ENCODE peak calls at places on chromosome 22, in nine cellular contexts. One of them, this sample, is unnamed. For H3K4me1, the result is how much of the 10 kb centered on the place peaks cover.

GRCh38 chr22:25365491-25366261 is 146.2 kb downstream of the CRYBB2 start:
- DNase-seq in upper lobe of left lung: no peak
- DNase-seq in tibial nerve: no peak
- DNase-seq in H1: no peak
- DNase-seq in suprapubic skin: no peak
- DNase-seq in ovary: no peak
- DNase-seq in stomach: peak
- DNase-seq in K562: no peak
- DNase-seq in A549: no peak
- DNase-seq in this sample: peak

GRCh38 chr22:45878051-45878764 is 98.8 kb downstream of the WNT7B start:
- DNase-seq in K562: no peak
- DNase-seq in ovary: no peak
- DNase-seq in upper lobe of left lung: peak
- DNase-seq in A549: no peak
- DNase-seq in suprapubic skin: peak
- DNase-seq in stomach: no peak
- DNase-seq in tibial nerve: peak
- DNase-seq in H1: peak
- DNase-seq in this sample: peak

GRCh38 chr22:30459206-30460052 is 12.4 kb downstream of the SEC14L3 start:
- DNase-seq in stomach: no peak
- DNase-seq in tibial nerve: no peak
- DNase-seq in ovary: no peak
- DNase-seq in A549: no peak
- DNase-seq in upper lobe of left lung: no peak
- DNase-seq in H1: peak
- DNase-seq in suprapubic skin: no peak
- DNase-seq in K562: no peak
- DNase-seq in this sample: no peak

GRCh38 chr22:22228421-22228820 is 16.2 kb upstream of the VPREB1 start:
- DNase-seq in stomach: no peak
- DNase-seq in H1: no peak
- DNase-seq in K562: no peak
- DNase-seq in ovary: no peak
- DNase-seq in suprapubic skin: no peak
- DNase-seq in upper lobe of left lung: no peak
- DNase-seq in A549: no peak
- DNase-seq in tibial nerve: no peak
- DNase-seq in this sample: no peak

GRCh38 chr22:20427104-20427944 is 10.3 kb downstream of the SCARF2 start:
- DNase-seq in A549: no peak
- DNase-seq in stomach: no peak
- DNase-seq in suprapubic skin: no peak
- DNase-seq in tibial nerve: no peak
- DNase-seq in H1: no peak
- DNase-seq in ovary: no peak
- DNase-seq in K562: no peak
- DNase-seq in upper lobe of left lung: no peak
- DNase-seq in this sample: no peak

GRCh38 chr22:28563636-28564035 is 116.0 kb downstream of the TTC28 start:
- DNase-seq in A549: no peak
- DNase-seq in suprapubic skin: no peak
- DNase-seq in tibial nerve: no peak
- DNase-seq in H1: no peak
- DNase-seq in ovary: no peak
- DNase-seq in upper lobe of left lung: no peak
- DNase-seq in K562: no peak
- DNase-seq in stomach: no peak
- DNase-seq in this sample: no peak

GRCh38 chr22:30824096-30824495 is 129.4 kb downstream of the OSBP2 start:
- DNase-seq in tibial nerve: no peak
- DNase-seq in ovary: no peak
- DNase-seq in stomach: no peak
- DNase-seq in K562: no peak
- DNase-seq in A549: no peak
- DNase-seq in H1: peak
- DNase-seq in suprapubic skin: peak
- DNase-seq in upper lobe of left lung: no peak
- DNase-seq in this sample: peak

GRCh38 chr22:49185312-49185969 is 642.2 kb downstream of the BRD1 start:
- DNase-seq in suprapubic skin: no peak
- DNase-seq in K562: no peak
- DNase-seq in H1: no peak
- DNase-seq in tibial nerve: no peak
- DNase-seq in stomach: no peak
- DNase-seq in A549: no peak
- DNase-seq in upper lobe of left lung: no peak
- DNase-seq in ovary: no peak
- DNase-seq in this sample: no peak

GRCh38 chr22:22759889-22760546 is 115.6 kb downstream of the GGTLC2 start:
- DNase-seq in tibial nerve: no peak
- DNase-seq in stomach: no peak
- DNase-seq in A549: no peak
- DNase-seq in suprapubic skin: no peak
- DNase-seq in K562: no peak
- DNase-seq in H1: no peak
- DNase-seq in ovary: no peak
- DNase-seq in upper lobe of left lung: no peak
- DNase-seq in this sample: no peak

GRCh38 chr22:20494978-20495860 is at the start of gene KLHL22:
- DNase-seq in tibial nerve: no peak
- DNase-seq in stomach: peak
- DNase-seq in suprapubic skin: peak
- DNase-seq in K562: peak
- DNase-seq in H1: peak
- DNase-seq in ovary: no peak
- DNase-seq in upper lobe of left lung: peak
- DNase-seq in A549: no peak
- DNase-seq in this sample: peak

DNA sequence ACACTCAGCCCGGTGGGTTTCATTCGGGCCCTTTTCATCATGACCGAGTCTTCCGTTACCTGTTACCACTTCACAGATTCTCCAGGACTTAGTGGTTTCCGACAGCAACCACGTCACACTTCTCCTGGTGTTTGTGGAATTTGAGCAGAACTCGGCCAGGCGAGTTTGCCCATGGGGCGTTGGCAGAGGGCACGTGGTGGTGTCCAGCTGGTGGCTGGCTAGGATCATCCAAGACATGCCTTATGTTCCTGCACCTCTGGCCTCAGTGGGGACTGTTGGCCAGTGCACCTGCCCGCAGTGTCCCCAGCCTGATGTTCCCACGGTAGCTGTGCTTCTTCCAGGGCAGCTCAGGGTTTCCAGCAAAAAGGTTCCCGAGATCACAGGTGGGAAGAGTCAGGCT is 87.3 kb downstream of the ARHGAP8 start:
- DNase-seq in H1: no peak
- DNase-seq in ovary: no peak
- DNase-seq in K562: no peak
- DNase-seq in stomach: no peak
- DNase-seq in A549: no peak
- DNase-seq in suprapubic skin: no peak
- DNase-seq in tibial nerve: no peak
- DNase-seq in upper lobe of left lung: no peak
- DNase-seq in this sample: no peak
- TF ChIP-seq POLR2A in H1: no peak
- TF ChIP-seq POLR2A in ovary: no peak
- TF ChIP-seq POLR2A in K562: no peak
- TF ChIP-seq POLR2A in stomach: no peak
- TF ChIP-seq POLR2A in A549: no peak
- TF ChIP-seq POLR2A in suprapubic skin: no peak
- TF ChIP-seq POLR2A in tibial nerve: no peak
- TF ChIP-seq POLR2A in upper lobe of left lung: no peak
- TF ChIP-seq POLR2A in this sample: no peak

DNA sequence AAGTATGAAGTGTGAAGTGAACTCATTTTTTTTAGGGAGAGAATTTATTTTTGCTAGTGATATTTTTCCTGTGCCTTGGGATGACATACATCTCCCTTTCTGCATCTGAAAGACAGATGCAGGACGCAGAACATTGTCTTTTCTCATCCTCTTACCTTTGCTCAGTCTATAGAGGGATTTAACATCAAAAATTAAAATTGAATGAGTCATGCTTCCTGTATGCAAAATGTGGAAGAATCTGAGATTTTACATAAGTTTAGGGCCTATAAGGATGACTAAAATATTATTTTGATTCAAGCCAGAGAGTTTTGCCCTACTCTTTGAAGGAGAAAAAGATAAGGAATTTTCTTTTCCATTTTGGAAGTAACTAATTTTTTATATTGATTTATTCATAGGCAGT is 27.3 kb downstream of the XRCC6 start:
- DNase-seq in tibial nerve: no peak
- DNase-seq in suprapubic skin: no peak
- DNase-seq in K562: no peak
- DNase-seq in upper lobe of left lung: no peak
- DNase-seq in stomach: no peak
- DNase-seq in H1: no peak
- DNase-seq in ovary: no peak
- DNase-seq in A549: no peak
- DNase-seq in this sample: no peak
- TF ChIP-seq EP300 in tibial nerve: no peak
- TF ChIP-seq EP300 in suprapubic skin: no peak
- TF ChIP-seq EP300 in K562: no peak
- TF ChIP-seq EP300 in upper lobe of left lung: no peak
- TF ChIP-seq EP300 in stomach: no peak
- TF ChIP-seq EP300 in H1: no peak
- TF ChIP-seq EP300 in ovary: no peak
- TF ChIP-seq EP300 in A549: no peak
- TF ChIP-seq EP300 in this sample: no peak

DNA sequence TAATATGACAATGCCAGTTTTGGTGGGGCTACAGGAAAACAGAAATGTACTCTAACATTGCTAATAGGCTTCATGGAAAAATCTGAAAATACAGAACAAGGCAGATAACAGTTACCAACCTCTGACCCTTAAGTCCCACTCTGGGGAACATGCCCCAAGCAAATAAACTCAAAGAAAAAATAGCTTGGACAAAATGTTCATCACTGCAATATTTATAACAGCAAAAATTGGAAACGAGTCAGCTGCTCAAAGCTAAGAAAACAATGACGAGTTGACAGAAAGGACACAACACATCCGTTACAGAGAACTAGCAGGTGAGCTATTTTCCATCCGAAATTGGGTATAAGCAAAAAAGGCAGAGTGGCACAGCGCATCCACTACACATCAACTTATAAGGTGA is 70.5 kb downstream of the PACSIN2 start:
- DNase-seq in suprapubic skin: no peak
- DNase-seq in tibial nerve: no peak
- DNase-seq in H1: no peak
- DNase-seq in stomach: no peak
- DNase-seq in upper lobe of left lung: no peak
- DNase-seq in K562: no peak
- DNase-seq in A549: no peak
- DNase-seq in ovary: no peak
- DNase-seq in this sample: no peak
- H3K4me1 ChIP-seq in suprapubic skin: half or more
- H3K4me1 ChIP-seq in tibial nerve: under half
- H3K4me1 ChIP-seq in H1: under half
- H3K4me1 ChIP-seq in stomach: half or more
- H3K4me1 ChIP-seq in upper lobe of left lung: half or more
- H3K4me1 ChIP-seq in K562: under half
- H3K4me1 ChIP-seq in A549: half or more
- H3K4me1 ChIP-seq in ovary: under half
- H3K4me1 ChIP-seq in this sample: half or more

GRCh38 chr22:37701121-37701786 is 4.4 kb downstream of the TRIOBP start:
- DNase-seq in suprapubic skin: no peak
- DNase-seq in upper lobe of left lung: peak
- DNase-seq in tibial nerve: no peak
- DNase-seq in ovary: no peak
- DNase-seq in A549: no peak
- DNase-seq in stomach: peak
- DNase-seq in H1: no peak
- DNase-seq in K562: no peak
- DNase-seq in this sample: no peak
- TF ChIP-seq POLR2A in suprapubic skin: no peak
- TF ChIP-seq POLR2A in upper lobe of left lung: no peak
- TF ChIP-seq POLR2A in tibial nerve: no peak
- TF ChIP-seq POLR2A in ovary: no peak
- TF ChIP-seq POLR2A in A549: no peak
- TF ChIP-seq POLR2A in stomach: no peak
- TF ChIP-seq POLR2A in H1: no peak
- TF ChIP-seq POLR2A in K562: no peak
- TF ChIP-seq POLR2A in this sample: no peak

DNA sequence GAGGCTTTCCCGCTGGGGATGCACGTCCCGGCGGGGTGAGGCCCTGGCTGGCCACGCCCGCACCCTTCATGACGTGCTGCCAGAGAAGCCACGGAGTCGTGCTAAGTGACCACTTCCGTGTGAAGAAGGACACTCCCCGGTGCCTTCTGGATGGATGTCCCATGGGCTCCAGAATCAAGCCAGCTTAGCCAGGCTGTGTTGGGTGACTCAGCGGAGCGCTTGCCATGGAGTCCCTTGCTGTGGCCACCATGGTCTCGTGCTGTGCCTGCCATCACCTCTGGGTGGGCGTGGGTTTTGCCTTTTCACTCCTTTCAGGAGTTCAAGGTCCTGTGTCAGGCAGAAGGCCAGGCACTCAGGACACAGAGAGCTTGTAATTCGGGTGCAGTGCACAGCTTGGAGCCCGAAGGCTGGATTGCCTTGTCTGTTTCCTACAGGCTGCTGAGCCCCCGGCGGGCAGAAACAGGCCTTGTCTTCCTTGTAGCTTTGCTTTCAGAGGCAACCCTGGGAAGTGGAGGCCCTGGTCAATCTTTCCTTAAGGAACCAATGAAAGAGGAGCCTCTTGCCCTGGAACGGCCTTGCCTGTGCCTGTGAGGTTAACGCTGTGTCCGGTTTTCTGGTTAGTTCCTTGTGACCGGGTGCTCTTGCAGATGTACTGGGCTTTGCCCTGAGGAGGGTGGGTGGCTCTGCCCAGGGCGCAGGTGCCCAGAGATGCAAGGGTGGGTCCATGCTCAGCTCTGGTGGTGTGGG is 268.6 kb downstream of the TBC1D22A start:
- DNase-seq in ovary: no peak
- DNase-seq in H1: no peak
- DNase-seq in tibial nerve: no peak
- DNase-seq in stomach: no peak
- DNase-seq in upper lobe of left lung: no peak
- DNase-seq in K562: peak
- DNase-seq in A549: no peak
- DNase-seq in suprapubic skin: no peak
- DNase-seq in this sample: peak
- TF ChIP-seq EP300 in ovary: no peak
- TF ChIP-seq EP300 in H1: no peak
- TF ChIP-seq EP300 in tibial nerve: no peak
- TF ChIP-seq EP300 in stomach: no peak
- TF ChIP-seq EP300 in upper lobe of left lung: no peak
- TF ChIP-seq EP300 in K562: no peak
- TF ChIP-seq EP300 in A549: no peak
- TF ChIP-seq EP300 in suprapubic skin: no peak
- TF ChIP-seq EP300 in this sample: no peak

DNA sequence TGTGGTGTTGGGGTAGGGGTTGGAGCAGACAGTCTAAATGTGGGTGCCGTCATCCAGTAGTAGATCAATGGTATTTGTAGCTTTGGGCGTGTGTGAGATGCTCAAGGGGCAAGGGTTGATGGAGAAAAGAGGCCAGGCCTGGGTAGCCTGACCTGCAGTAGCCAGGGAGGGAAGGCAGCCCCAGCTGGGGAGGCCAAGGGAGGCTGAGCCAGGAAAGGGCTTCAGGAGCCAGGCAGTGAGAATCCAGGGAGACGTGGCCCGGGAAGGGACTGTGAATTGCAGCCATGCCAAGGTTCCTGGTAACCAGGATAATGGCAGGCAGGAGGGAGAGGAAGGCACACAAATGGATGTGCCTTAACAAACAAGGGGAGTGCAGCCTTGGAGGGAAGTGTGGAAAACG is 2.5 kb upstream of the DERL3 start:
- DNase-seq in suprapubic skin: no peak
- DNase-seq in A549: no peak
- DNase-seq in H1: no peak
- DNase-seq in K562: no peak
- DNase-seq in ovary: no peak
- DNase-seq in tibial nerve: no peak
- DNase-seq in upper lobe of left lung: no peak
- DNase-seq in stomach: no peak
- DNase-seq in this sample: no peak
- H3K4me1 ChIP-seq in suprapubic skin: under half
- H3K4me1 ChIP-seq in A549: under half
- H3K4me1 ChIP-seq in H1: under half
- H3K4me1 ChIP-seq in K562: under half
- H3K4me1 ChIP-seq in ovary: under half
- H3K4me1 ChIP-seq in tibial nerve: under half
- H3K4me1 ChIP-seq in upper lobe of left lung: under half
- H3K4me1 ChIP-seq in stomach: half or more
- H3K4me1 ChIP-seq in this sample: under half

This sample was measured in sigmoid colon.